ENCODE peak calls at places on chromosomes 3 and 15, in seven cellular contexts. Q is KBM-7; K is NCI-H1694; F is bronchial epithelial cell; D is retina; V is activated naive CD8-positive, alpha-beta T cell treated with anti-CD3 and anti-CD28 coated beads, Interleukin-2, amount 50 U/mL, for 16 hours; P is H9. E is an unnamed sample.

GRCh38 chr15:57485869-57486268 is 105.8 kb upstream of the MYZAP start:
- DNase-seq in Q (no peak), K (no peak), F (peak), D (no peak), V (no peak), P (peak), E (no peak)

GRCh38 chr3:56812749-56813655 is 11.3 kb upstream of the ARHGEF3 start:
- DNase-seq in Q (no peak), K (no peak), F (peak), D (no peak), V (no peak), P (no peak), E (peak)

GRCh38 chr3:122318620-122319019 is 6.4 kb upstream of the CSTA start:
- DNase-seq in Q (no peak), K (no peak), F (peak), D (no peak), V (no peak), P (no peak), E (no peak)

GRCh38 chr15:64842986-64843561 is 1.4 kb downstream of the PLEKHO2 start:
- DNase-seq in Q (peak), K (no peak), F (no peak), D (no peak), V (no peak), P (no peak), E (no peak)

GRCh38 chr3:33918357-33918756 is 119.9 kb downstream of the PDCD6IP start:
- DNase-seq in Q (no peak), K (no peak), F (no peak), D (no peak), V (no peak), P (no peak), E (no peak)

GRCh38 chr3:151971194-151971771 is 97.8 kb downstream of the SUCNR1 start:
- DNase-seq in Q (no peak), K (no peak), F (no peak), D (no peak), V (no peak), P (no peak), E (no peak)

GRCh38 chr3:58722526-58722925 is 56.0 kb upstream of the FAM3D start:
- DNase-seq in Q (no peak), K (no peak), F (no peak), D (no peak), V (no peak), P (no peak), E (peak)

GRCh38 chr3:94106268-94106667 is 43.4 kb downstream of the NSUN3 start:
- DNase-seq in Q (no peak), K (no peak), F (peak), D (no peak), V (no peak), P (no peak), E (no peak)

GRCh38 chr3:28348286-28348636 is 260 bp upstream of the ZCWPW2 start:
- DNase-seq in Q (peak), K (no peak), F (peak), D (no peak), V (no peak), P (no peak), E (no peak)